ENCODE peak calls at places on chromosomes 13 and 19, in seven cellular contexts. T is midbrain; A is left ventricle myocardium inferior; Y is stimulated activated CD8-positive, alpha-beta memory T cell treated with anti-CD3 and anti-CD28 coated beads, Interleukin-4, amount 100 ng/mL, for 24 hours; H is tibial artery; J is mucosa of descending colon; Z is GM23248. W is an unnamed sample.

GRCh38 chr19:2719910-2720776 is 1.0 kb downstream of the DIRAS1 start:
- DNase-seq in Z (peak), A (peak), H (no peak), J (no peak), Y (no peak), T (peak), W (no peak)

GRCh38 chr19:1606138-1606651 is 933 bp upstream of the UQCR11 start:
- DNase-seq in J (no peak), T (no peak), Z (no peak), H (peak), Y (no peak), A (no peak), W (no peak)

GRCh38 chr13:97574926-97575325 is 141.0 kb downstream of the RAP2A start:
- DNase-seq in H (no peak), A (peak), T (peak), Y (no peak), J (peak), Z (peak), W (no peak)

GRCh38 chr19:16736709-16737108 is 17.1 kb downstream of the NWD1 start:
- DNase-seq in Y (no peak), J (no peak), T (no peak), H (no peak), Z (no peak), A (no peak), W (no peak)

GRCh38 chr19:38676023-38676877 is 28.8 kb downstream of the ACTN4 start:
- DNase-seq in T (no peak), Z (peak), A (no peak), Y (no peak), J (no peak), H (no peak), W (no peak)

GRCh38 chr13:99172951-99173350 is 27.7 kb upstream of the UBAC2 start:
- DNase-seq in Y (no peak), A (no peak), J (no peak), Z (no peak), T (no peak), H (no peak), W (no peak)

GRCh38 chr19:17337675-17338439 is 504 bp downstream of the GTPBP3 start:
- DNase-seq in T (no peak), A (no peak), H (no peak), Y (no peak), J (peak), Z (peak), W (no peak)

GRCh38 chr19:2261438-2262172 is 5.4 kb upstream of the JSRP1 start:
- DNase-seq in T (no peak), J (peak), Y (no peak), Z (peak), H (no peak), A (no peak), W (no peak)

GRCh38 chr13:110676511-110677204 is 29.3 kb downstream of the CARS2 start:
- DNase-seq in J (no peak), H (no peak), A (no peak), Y (peak), T (no peak), Z (no peak), W (no peak)

GRCh38 chr19:17021793-17022590 is 4.6 kb downstream of the CPAMD8 start:
- DNase-seq in H (peak), Z (peak), J (no peak), Y (no peak), A (no peak), T (no peak), W (no peak)

GRCh38 chr19:48006762-48007161 is 12.3 kb downstream of the ELSPBP1 start:
- DNase-seq in Z (peak), Y (no peak), H (no peak), J (no peak), T (no peak), A (no peak), W (no peak)

GRCh38 chr19:6718741-6719539 is 1.5 kb downstream of the C3 start:
- DNase-seq in T (peak), A (no peak), H (no peak), Y (no peak), Z (peak), J (no peak), W (no peak)

GRCh38 chr19:41323023-41323422 is 13.1 kb downstream of the CCDC97 start:
- DNase-seq in T (no peak), A (peak), Y (no peak), Z (peak), H (no peak), J (no peak), W (no peak)

GRCh38 chr13:22662771-22663170 is 518.0 kb upstream of the SGCG start:
- DNase-seq in Y (no peak), J (no peak), A (no peak), H (no peak), T (no peak), Z (no peak), W (no peak)

GRCh38 chr13:51004111-51004865 is 94.7 kb downstream of the RNASEH2B start:
- DNase-seq in Y (no peak), H (no peak), T (no peak), A (no peak), J (no peak), Z (no peak), W (no peak)

GRCh38 chr13:74025369-74025768 is 108.8 kb downstream of the KLF12 start:
- DNase-seq in J (no peak), Z (no peak), Y (no peak), H (no peak), T (no peak), A (no peak), W (no peak)

GRCh38 chr19:46115396-46116109 is 8.9 kb downstream of the IGFL3 start:
- DNase-seq in Y (peak), T (peak), J (no peak), H (no peak), A (no peak), Z (peak), W (no peak)

GRCh38 chr19:16366433-16367268 is 42.0 kb downstream of the KLF2 start:
- DNase-seq in A (no peak), T (peak), J (no peak), Z (no peak), H (no peak), Y (no peak), W (no peak)

GRCh38 chr19:4547303-4548237 is 7.7 kb upstream of the LRG1 start:
- DNase-seq in A (no peak), T (no peak), Z (peak), Y (no peak), J (peak), H (no peak), W (peak)

GRCh38 chr13:45879666-45880065 is 28.1 kb upstream of the SIAH3 start:
- DNase-seq in J (peak), T (no peak), Y (no peak), Z (no peak), A (peak), H (no peak), W (no peak)

GRCh38 chr13:94707400-94708021 is 4.8 kb downstream of the SOX21 start:
- DNase-seq in J (no peak), Y (no peak), Z (no peak), H (no peak), A (no peak), T (peak), W (no peak)

GRCh38 chr13:95512957-95513356 is 39.6 kb upstream of the CLDN10 start:
- DNase-seq in Z (no peak), T (no peak), J (no peak), H (no peak), Y (no peak), A (no peak), W (no peak)

GRCh38 chr19:51480590-51480989 is 2.3 kb downstream of the CEACAM18 start:
- DNase-seq in J (no peak), Y (no peak), A (no peak), T (no peak), Z (peak), H (no peak), W (no peak)

GRCh38 chr13:111573362-111573761 is 252.9 kb downstream of the TEX29 start:
- DNase-seq in T (no peak), H (no peak), Z (no peak), J (no peak), Y (no peak), A (no peak), W (no peak)

GRCh38 chr19:6955082-6955481 is 66.1 kb downstream of the MBD3L2B start:
- DNase-seq in J (no peak), Z (no peak), T (no peak), H (no peak), Y (no peak), A (no peak), W (no peak)

GRCh38 chr13:35468195-35468594 is 8.3 kb downstream of the MAB21L1 start:
- DNase-seq in T (no peak), H (no peak), Y (no peak), J (no peak), A (no peak), Z (peak), W (no peak)

GRCh38 chr19:32808236-32808635 is 61.3 kb downstream of the SLC7A9 start:
- DNase-seq in A (no peak), H (no peak), T (no peak), J (no peak), Y (no peak), Z (no peak), W (no peak)

GRCh38 chr19:35045667-35046300 is 4.3 kb downstream of the HPN start:
- DNase-seq in H (peak), A (no peak), T (peak), Y (no peak), Z (peak), J (no peak), W (no peak)

GRCh38 chr13:87674143-87674772 is 3.1 kb downstream of the SLITRK5 start:
- DNase-seq in A (no peak), H (no peak), Z (no peak), Y (no peak), J (no peak), T (no peak), W (no peak)

GRCh38 chr13:28117689-28118377 is 17.5 kb upstream of the FLT3 start:
- DNase-seq in T (no peak), J (peak), Y (no peak), Z (no peak), H (peak), A (peak), W (no peak)

GRCh38 chr13:92158335-92158734 is 759.9 kb downstream of the GPC5 start:
- DNase-seq in H (no peak), Y (no peak), Z (peak), A (no peak), J (no peak), T (no peak), W (no peak)

GRCh38 chr19:42529248-42529764 is 1.0 kb upstream of the CEACAM1 start:
- DNase-seq in Z (peak), H (peak), A (peak), J (peak), T (peak), Y (peak), W (no peak)

GRCh38 chr19:44356383-44357111 is at the start of gene ZNF112:
- DNase-seq in A (peak), J (peak), H (peak), T (peak), Z (peak), Y (peak), W (peak)

GRCh38 chr13:97141564-97142005 is 80.5 kb upstream of the MBNL2 start:
- DNase-seq in A (no peak), Z (peak), Y (no peak), H (peak), T (no peak), J (peak), W (no peak)